ENCODE peak calls at places on chromosomes 6 and 20, in six cellular contexts. T is amniotic epithelial cell, D is psoas muscle, U is HuH-7, C is astrocyte of the spinal cord, P is posterior cingulate gyrus. Y is an unnamed sample.

GRCh38 chr6:37077459-37078296 is 72.2 kb downstream of the FGD2 start:
- DNase-seq in T (peak; percentile 82), D (peak; percentile 91), U (no peak), C (peak; percentile 86), P (peak; percentile 40), Y (no peak)

GRCh38 chr6:90250405-90250804 is 46.2 kb downstream of the BACH2 start:
- DNase-seq in T (no peak), D (no peak), U (no peak), C (no peak), P (no peak), Y (no peak)

GRCh38 chr6:129110687-129111343 is 227.9 kb downstream of the LAMA2 start:
- DNase-seq in T (peak; percentile 54), D (no peak), U (no peak), C (no peak), P (no peak), Y (no peak)

GRCh38 chr6:64729522-64729921 is 977.5 kb downstream of the EYS start:
- DNase-seq in T (no peak), D (no peak), U (no peak), C (no peak), P (no peak), Y (no peak)

GRCh38 chr6:43076093-43076927 is at the start of gene PTK7:
- DNase-seq in T (peak; percentile 62), D (no peak), U (no peak), C (peak; percentile 72), P (no peak), Y (no peak)

GRCh38 chr6:11909696-11910132 is 102.4 kb upstream of the HIVEP1 start:
- DNase-seq in T (peak; percentile 75), D (no peak), U (no peak), C (peak; percentile 56), P (no peak), Y (no peak)

GRCh38 chr6:43246301-43247114 is 3.2 kb downstream of the TTBK1 start:
- DNase-seq in T (peak; percentile 74), D (peak; percentile 73), U (no peak), C (peak; percentile 8), P (peak; percentile 75), Y (no peak)

GRCh38 chr6:19538086-19538485 is 299.1 kb upstream of the ID4 start:
- DNase-seq in T (no peak), D (no peak), U (no peak), C (no peak), P (no peak), Y (no peak)

GRCh38 chr6:158561938-158562337 is 2.0 kb downstream of the TMEM181 start:
- DNase-seq in T (no peak), D (no peak), U (no peak), C (no peak), P (no peak), Y (no peak)

GRCh38 chr6:84618046-84618752 is 146.2 kb downstream of the TBX18 start:
- DNase-seq in T (peak; percentile 88), D (no peak), U (no peak), C (peak; percentile 95), P (no peak), Y (no peak)

GRCh38 chr6:152127429-152128165 is 320.1 kb downstream of the ESR1 start:
- DNase-seq in T (peak; percentile 32), D (no peak), U (no peak), C (no peak), P (no peak), Y (no peak)

GRCh38 chr20:40255368-40255767 is 433.7 kb downstream of the MAFB start:
- DNase-seq in T (no peak), D (no peak), U (no peak), C (peak; percentile 7), P (no peak), Y (no peak)

GRCh38 chr6:108145639-108146038 is 20.2 kb upstream of the NR2E1 start:
- DNase-seq in T (no peak), D (no peak), U (no peak), C (no peak), P (no peak), Y (no peak)

GRCh38 chr6:84553527-84553926 is 210.9 kb downstream of the TBX18 start:
- DNase-seq in T (peak; percentile 40), D (no peak), U (no peak), C (peak; percentile 31), P (no peak), Y (no peak)

GRCh38 chr6:165232277-165232654 is 77.1 kb downstream of the C6orf118 start:
- DNase-seq in T (no peak), D (no peak), U (no peak), C (no peak), P (peak; percentile 21), Y (no peak)

GRCh38 chr6:13014551-13015378 is 298.2 kb downstream of the PHACTR1 start:
- DNase-seq in T (no peak), D (no peak), U (no peak), C (no peak), P (peak; percentile 44), Y (no peak)

GRCh38 chr6:20538131-20538662 is 3.9 kb downstream of the CDKAL1 start:
- DNase-seq in T (no peak), D (no peak), U (no peak), C (no peak), P (no peak), Y (no peak)

GRCh38 chr6:161139304-161139765 is 134.5 kb downstream of the AGPAT4 start:
- DNase-seq in T (no peak), D (no peak), U (no peak), C (no peak), P (no peak), Y (no peak)

GRCh38 chr6:108163267-108163643 is 2.6 kb upstream of the NR2E1 start:
- DNase-seq in T (no peak), D (no peak), U (no peak), C (no peak), P (no peak), Y (no peak)

GRCh38 chr20:51758978-51759544 is 9.1 kb downstream of the ATP9A start:
- DNase-seq in T (no peak), D (peak; percentile 62), U (no peak), C (no peak), P (peak; percentile 71), Y (no peak)

GRCh38 chr20:58019850-58020625 is 208.4 kb downstream of the ANKRD60 start:
- DNase-seq in T (no peak), D (no peak), U (no peak), C (no peak), P (no peak), Y (no peak)

GRCh38 chr6:117616971-117617765 is 14.9 kb upstream of the GOPC start:
- DNase-seq in T (no peak), D (no peak), U (no peak), C (no peak), P (no peak), Y (peak; percentile 64)